ENCODE peak calls at places on chromosomes 4 and X, in five cellular contexts. S, E, Y, B and N are unnamed samples.

GRCh38 chr4:151166662-151167061 is 67.2 kb downstream of the RPS3A start:
- DNase-seq in S (no peak), E (no peak), Y (peak), B (no peak), N (no peak)

GRCh38 chr4:141713771-141714445 is 77.5 kb downstream of the IL15 start:
- DNase-seq in S (no peak), E (peak), Y (peak), B (no peak), N (no peak)

GRCh38 chr4:26858947-26859401 is 1.7 kb upstream of the STIM2 start:
- DNase-seq in S (no peak), E (peak), Y (peak), B (no peak), N (no peak)

GRCh38 chr4:128470492-128471053 is 183.0 kb upstream of the PGRMC2 start:
- DNase-seq in S (no peak), E (no peak), Y (no peak), B (no peak), N (no peak)

GRCh38 chr4:94488667-94489066 is 36.9 kb downstream of the PDLIM5 start:
- DNase-seq in S (no peak), E (peak), Y (peak), B (no peak), N (no peak)

GRCh38 chr4:47425628-47426027 is 37.9 kb downstream of the COMMD8 start:
- DNase-seq in S (no peak), E (no peak), Y (no peak), B (no peak), N (no peak)

GRCh38 chrX:103919336-103919682 is 43.1 kb upstream of the TMSB15B start:
- DNase-seq in S (no peak), E (peak), Y (peak), B (no peak), N (no peak)

GRCh38 chr4:101357751-101358150 is 10.4 kb upstream of the PPP3CA start:
- DNase-seq in S (no peak), E (peak), Y (peak), B (no peak), N (no peak)

GRCh38 chr4:74202062-74202586 is 44.2 kb downstream of the MTHFD2L start:
- DNase-seq in S (no peak), E (peak), Y (peak), B (no peak), N (no peak)

GRCh38 chrX:27680726-27681125 is 90.6 kb downstream of the DCAF8L2 start:
- DNase-seq in S (no peak), E (peak), Y (peak), B (no peak), N (no peak)

GRCh38 chr4:154329268-154329858 is 162.2 kb downstream of the DCHS2 start:
- DNase-seq in S (no peak), E (peak), Y (peak), B (no peak), N (no peak)

GRCh38 chrX:103629295-103630170 is 758 bp downstream of the TCEAL1 start:
- DNase-seq in S (peak), E (peak), Y (peak), B (no peak), N (peak)

GRCh38 chr4:32748498-32748897 is 2028.3 kb downstream of the PCDH7 start:
- DNase-seq in S (peak), E (no peak), Y (no peak), B (no peak), N (no peak)

GRCh38 chrX:39903937-39904336 is 193.8 kb downstream of the BCOR start:
- DNase-seq in S (no peak), E (no peak), Y (peak), B (no peak), N (no peak)

GRCh38 chr4:183284965-183285364 is 35.1 kb downstream of the CLDN22 start:
- DNase-seq in S (no peak), E (peak), Y (peak), B (no peak), N (no peak)

GRCh38 chr4:70515342-70516245 is 2.8 kb upstream of the AMTN start:
- DNase-seq in S (no peak), E (no peak), Y (no peak), B (no peak), N (no peak)

GRCh38 chr4:20254517-20255250 is 3.0 kb downstream of the SLIT2 start:
- DNase-seq in S (peak), E (peak), Y (peak), B (no peak), N (peak)

GRCh38 chrX:151396827-151397740 is at the start of gene VMA21:
- DNase-seq in S (peak), E (peak), Y (peak), B (peak), N (peak)
- H4K8ac ChIP-seq in S (no peak), E (peak), Y (peak), B (peak), N (no peak)

GRCh38 chrX:331772-332495 is 13.3 kb upstream of the GTPBP6 start:
- DNase-seq in S (no peak), E (no peak), Y (no peak), B (no peak), N (no peak)
- H4K91ac ChIP-seq in S (no peak), E (peak), Y (no peak), B (no peak), N (no peak)

GRCh38 chr4:159041058-159042034 is 61.5 kb upstream of the RAPGEF2 start:
- DNase-seq in S (no peak), E (no peak), Y (no peak), B (no peak), N (no peak)
- H4K8ac ChIP-seq in S (no peak), E (no peak), Y (no peak), B (no peak), N (no peak)

DNA sequence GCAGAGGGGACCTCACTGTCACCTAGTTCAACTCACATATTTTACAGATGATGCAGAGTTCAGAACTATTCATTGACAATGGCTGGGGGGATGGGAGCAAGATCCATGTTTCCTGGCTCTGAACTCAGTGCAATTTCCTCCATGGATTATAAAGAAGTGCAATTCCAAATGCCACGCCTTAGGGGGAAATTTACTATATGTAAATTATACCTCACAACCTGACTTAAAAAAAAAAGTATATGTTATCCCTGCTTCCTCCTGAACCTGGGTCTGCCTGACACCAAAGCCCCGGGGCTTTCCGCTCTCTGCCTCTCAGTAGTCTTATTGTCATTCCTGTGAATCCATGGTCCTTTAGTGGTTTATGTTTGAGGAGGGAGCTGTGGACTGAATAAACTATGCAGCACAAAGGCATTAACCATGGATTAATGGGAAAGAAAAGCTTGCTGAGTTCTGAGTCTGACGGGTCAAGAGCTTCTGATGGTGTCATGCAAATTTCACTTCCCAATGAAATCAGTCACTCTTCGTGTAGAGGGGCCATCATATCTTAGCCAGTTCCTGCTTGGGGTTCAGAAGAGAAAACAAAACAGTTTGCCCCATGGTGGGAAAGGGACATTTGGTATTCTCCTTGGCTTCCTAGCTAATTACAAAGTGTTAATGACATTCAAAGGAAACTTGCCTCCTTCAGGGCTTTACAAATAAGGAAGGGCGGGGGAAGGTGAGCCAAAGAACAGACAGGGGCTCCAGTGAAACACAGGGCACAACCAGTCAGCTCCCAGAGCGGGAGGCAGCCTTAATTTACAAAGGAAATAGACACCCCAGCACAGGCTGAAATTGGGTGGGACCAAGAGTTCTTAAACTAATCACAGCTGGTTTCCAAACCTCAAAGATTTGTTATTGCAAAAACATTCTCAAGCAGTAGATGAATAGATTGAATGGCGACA is 14.3 kb downstream of the FAM9C start:
- DNase-seq in S (peak), E (peak), Y (no peak), B (no peak), N (no peak)
- H4K91ac ChIP-seq in S (no peak), E (peak), Y (peak), B (no peak), N (no peak)

DNA sequence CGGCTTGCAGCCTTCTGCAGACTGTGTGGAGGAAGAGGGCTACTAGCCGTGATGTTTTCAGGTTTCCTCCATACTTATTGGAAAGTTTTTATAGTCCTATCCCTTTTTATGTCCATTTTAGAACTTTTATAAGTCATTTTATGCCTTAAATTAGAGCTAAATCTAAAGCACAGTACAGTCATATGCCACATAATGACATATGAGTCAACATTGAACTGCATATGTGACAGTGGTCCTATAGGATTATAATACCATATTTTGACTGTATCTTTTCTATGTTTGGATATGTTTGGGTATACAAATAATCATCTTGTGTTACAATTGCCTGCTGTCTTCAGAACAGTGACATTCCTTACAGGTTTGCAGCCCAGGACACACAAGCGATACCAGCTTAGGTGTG is 200.2 kb downstream of the SPRY1 start:
- DNase-seq in S (no peak), E (no peak), Y (no peak), B (no peak), N (no peak)
- H4K8ac ChIP-seq in S (no peak), E (no peak), Y (no peak), B (no peak), N (no peak)

GRCh38 chr4:140152015-140152703 is 1.8 kb downstream of the MAML3 start:
- DNase-seq in S (no peak), E (peak), Y (no peak), B (no peak), N (peak)

GRCh38 chr4:140149851-140150635 is 3.9 kb downstream of the MAML3 start:
- DNase-seq in S (peak), E (peak), Y (peak), B (no peak), N (peak)

GRCh38 chr4:140150636-140150885 is 3.4 kb downstream of the MAML3 start:
- DNase-seq in S (no peak), E (no peak), Y (no peak), B (no peak), N (no peak)

GRCh38 chr4:140151700-140152014 is 2.3 kb downstream of the MAML3 start:
- DNase-seq in S (peak), E (peak), Y (peak), B (peak), N (no peak)

DNA sequence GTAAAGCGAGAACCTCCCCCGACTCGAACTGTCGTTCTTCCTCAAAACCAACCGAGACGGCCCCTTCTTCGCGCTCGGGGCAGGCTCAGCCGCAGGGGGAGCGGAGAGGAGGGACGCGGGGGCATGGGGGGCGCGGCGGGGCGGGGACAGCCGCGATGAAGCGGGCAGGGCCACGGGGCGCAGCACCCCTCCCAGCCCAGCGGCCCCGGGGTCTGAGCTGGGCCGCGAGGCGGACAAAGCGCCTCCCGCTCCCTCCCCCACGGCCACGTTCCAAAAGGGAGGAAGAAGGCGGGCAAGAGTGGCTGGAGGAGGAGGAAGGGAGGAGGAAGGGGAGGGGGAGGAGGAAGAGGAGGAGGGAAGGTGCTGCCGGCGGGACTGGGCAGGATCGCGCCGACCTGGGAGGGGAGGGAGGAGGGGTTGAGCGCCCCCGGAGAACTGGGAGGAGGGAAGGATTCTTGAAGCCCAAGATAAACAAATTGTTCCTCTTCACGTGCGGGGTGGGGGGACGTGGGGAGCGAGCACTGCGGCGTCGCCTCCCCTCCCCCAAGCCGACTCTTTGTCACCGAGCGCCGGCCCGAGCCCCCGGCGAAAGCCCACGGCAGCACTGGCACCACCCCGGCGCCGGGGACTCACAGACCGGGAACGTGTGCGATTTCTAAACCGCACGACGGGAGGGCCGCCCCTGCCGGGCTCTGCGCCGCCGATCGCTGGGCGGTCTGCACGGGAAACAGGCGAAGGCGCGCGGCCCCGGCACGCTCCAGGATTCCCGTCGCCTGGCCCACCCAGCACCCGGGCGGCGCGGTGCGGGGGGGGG is 2.9 kb downstream of the MAML3 start:
- DNase-seq in S (peak), E (peak), Y (peak), B (peak), N (peak)
- H4K91ac ChIP-seq in S (no peak), E (peak), Y (peak), B (peak), N (peak)

DNA sequence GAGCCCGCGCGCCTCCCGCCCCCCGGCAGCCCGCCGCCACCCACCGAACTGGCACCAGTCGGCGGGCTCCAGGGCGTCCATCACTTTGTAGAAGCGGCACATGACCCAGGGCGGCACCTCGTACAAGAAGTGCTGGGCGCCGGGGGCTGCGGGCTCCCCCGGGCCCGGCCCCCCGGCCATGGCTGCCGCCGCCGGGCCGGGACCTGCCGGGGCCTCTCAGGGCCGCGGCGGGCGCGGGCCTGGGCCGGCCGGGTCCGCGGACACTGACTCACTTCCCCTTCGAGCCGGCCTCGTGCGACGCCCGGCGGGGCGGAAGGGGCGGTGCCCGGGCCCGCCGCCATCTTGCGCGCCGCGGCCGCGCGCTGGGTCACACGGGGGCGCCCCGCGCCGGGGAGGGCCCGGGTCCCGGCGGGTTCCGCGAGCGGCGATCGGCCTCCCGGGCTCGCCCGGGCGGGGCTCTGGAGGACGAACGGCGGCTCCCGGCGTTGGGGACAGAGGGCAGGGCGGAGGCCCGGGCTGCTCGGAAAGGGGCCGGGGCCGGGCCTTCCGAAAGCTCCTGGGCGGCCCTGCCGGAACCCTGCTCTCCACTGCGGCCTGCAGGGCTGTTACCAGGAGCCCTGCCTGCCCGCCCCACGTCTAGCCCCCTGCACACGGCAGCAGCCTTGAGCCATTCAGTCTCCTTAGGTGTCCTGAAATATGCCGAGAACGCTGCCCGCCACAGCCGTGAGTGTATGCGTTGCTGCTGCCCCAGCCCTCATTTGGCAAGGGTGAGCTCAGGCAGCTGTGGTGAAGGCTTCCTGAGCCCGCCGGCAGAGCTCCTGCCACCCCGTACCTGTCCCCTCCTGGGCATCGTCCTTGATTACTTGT is at the start of gene IRAK1:
- DNase-seq in S (no peak), E (peak), Y (peak), B (no peak), N (peak)
- H4K8ac ChIP-seq in S (no peak), E (peak), Y (peak), B (peak), N (peak)